ENCODE peak calls at places on chromosomes 4 and X, in six cellular contexts. L, R, V, M, Q and A are unnamed samples.

GRCh38 chr4:40842725-40843401 is 93.1 kb downstream of the NSUN7 start:
- DNase-seq in L (no peak), R (no peak), V (no peak), M (no peak), Q (no peak), A (no peak)

GRCh38 chrX:21375795-21376069 is 1.5 kb downstream of the CNKSR2 start:
- DNase-seq in L (no peak), R (no peak), V (no peak), M (no peak), Q (no peak), A (no peak)

GRCh38 chrX:17039826-17040225 is 93.4 kb downstream of the REPS2 start:
- DNase-seq in L (no peak), R (no peak), V (no peak), M (no peak), Q (no peak), A (no peak)

GRCh38 chrX:1581132-1581531 is 10.3 kb upstream of the AKAP17A start:
- DNase-seq in L (no peak), R (no peak), V (no peak), M (no peak), Q (no peak), A (no peak)

GRCh38 chrX:1537031-1537715 is at the start of gene P2RY8:
- DNase-seq in L (peak; percentile 64), R (peak; percentile 79), V (peak; percentile 81), M (peak; percentile 49), Q (no peak), A (peak; percentile 38)

GRCh38 chr4:43253511-43253910 is 361.0 kb downstream of the GRXCR1 start:
- DNase-seq in L (no peak), R (no peak), V (no peak), M (no peak), Q (no peak), A (no peak)

GRCh38 chrX:1164322-1165288 is 47.8 kb downstream of the CRLF2 start:
- DNase-seq in L (no peak), R (peak; percentile 77), V (no peak), M (no peak), Q (no peak), A (no peak)

GRCh38 chr4:41009411-41009810 is 204.9 kb downstream of the APBB2 start:
- DNase-seq in L (no peak), R (no peak), V (no peak), M (no peak), Q (no peak), A (no peak)

GRCh38 chr4:8319061-8319460 is 49.5 kb downstream of the HTRA3 start:
- DNase-seq in L (no peak), R (peak; percentile 41), V (no peak), M (peak; percentile 3), Q (no peak), A (no peak)

GRCh38 chr4:138910914-138911336 is 104.7 kb upstream of the NOCT start:
- DNase-seq in L (peak; percentile 19), R (peak; percentile 82), V (peak; percentile 74), M (peak; percentile 64), Q (no peak), A (peak; percentile 24)

GRCh38 chr4:26055855-26056254 is 141.8 kb downstream of the SMIM20 start:
- DNase-seq in L (no peak), R (no peak), V (no peak), M (no peak), Q (no peak), A (no peak)

GRCh38 chr4:137703225-137703624 is 170.9 kb upstream of the PCDH18 start:
- DNase-seq in L (no peak), R (no peak), V (no peak), M (no peak), Q (no peak), A (no peak)

GRCh38 chr4:85657143-85657542 is 182.2 kb downstream of the ARHGAP24 start:
- DNase-seq in L (no peak), R (no peak), V (no peak), M (no peak), Q (no peak), A (no peak)

GRCh38 chr4:101339332-101339731 is 8.0 kb downstream of the PPP3CA start:
- DNase-seq in L (no peak), R (no peak), V (no peak), M (no peak), Q (no peak), A (no peak)

GRCh38 chr4:54318904-54319303 is 89.8 kb downstream of the PDGFRA start:
- DNase-seq in L (no peak), R (no peak), V (no peak), M (no peak), Q (peak; percentile 21), A (no peak)

GRCh38 chrX:53817548-53817947 is 131.0 kb upstream of the HUWE1 start:
- DNase-seq in L (no peak), R (no peak), V (no peak), M (no peak), Q (no peak), A (no peak)

GRCh38 chrX:13506574-13506973 is 62.8 kb upstream of the EGFL6 start:
- DNase-seq in L (peak; percentile 45), R (no peak), V (peak; percentile 27), M (peak; percentile 13), Q (peak; percentile 28), A (no peak)

GRCh38 chr4:157664726-157665125 is 444.2 kb downstream of the GRIA2 start:
- DNase-seq in L (no peak), R (no peak), V (no peak), M (no peak), Q (peak; percentile 6), A (no peak)

GRCh38 chr4:109079731-109080130 is 222.7 kb downstream of the COL25A1 start:
- DNase-seq in L (no peak), R (no peak), V (no peak), M (no peak), Q (no peak), A (no peak)

GRCh38 chr4:56128231-56128630 is 179.5 kb downstream of the CEP135 start:
- DNase-seq in L (no peak), R (no peak), V (no peak), M (no peak), Q (no peak), A (no peak)

GRCh38 chrX:77447339-77448149 is at the start of gene FGF16:
- DNase-seq in L (no peak), R (peak; percentile 67), V (peak; percentile 21), M (no peak), Q (no peak), A (no peak)

GRCh38 chr4:102247041-102247440 is 98.2 kb downstream of the SLC39A8 start:
- DNase-seq in L (no peak), R (no peak), V (no peak), M (no peak), Q (no peak), A (no peak)

GRCh38 chr4:7398104-7398423 is 36.7 kb downstream of the PSAPL1 start:
- DNase-seq in L (peak; percentile 46), R (peak; percentile 52), V (no peak), M (peak; percentile 61), Q (no peak), A (no peak)

GRCh38 chr4:145681956-145682355 is 2.0 kb downstream of the C4orf51 start:
- DNase-seq in L (no peak), R (no peak), V (no peak), M (no peak), Q (no peak), A (no peak)

GRCh38 chrX:64229145-64229544 is 1.3 kb downstream of the ASB12 start:
- DNase-seq in L (no peak), R (no peak), V (no peak), M (no peak), Q (no peak), A (no peak)

GRCh38 chr4:150325872-150326271 is 247.6 kb downstream of the DCLK2 start:
- DNase-seq in L (no peak), R (no peak), V (no peak), M (no peak), Q (no peak), A (no peak)

GRCh38 chr4:77819836-77820679 is 890 bp upstream of the CNOT6L start:
- DNase-seq in L (peak; percentile 94), R (peak; percentile 97), V (peak; percentile 96), M (peak; percentile 93), Q (peak; percentile 62), A (peak; percentile 90)
- TF ChIP-seq POLR2A in L (peak; percentile 66), R (no peak), V (peak; percentile 90), M (peak; percentile 93), Q (peak; percentile 95), A (peak; percentile 96)

DNA sequence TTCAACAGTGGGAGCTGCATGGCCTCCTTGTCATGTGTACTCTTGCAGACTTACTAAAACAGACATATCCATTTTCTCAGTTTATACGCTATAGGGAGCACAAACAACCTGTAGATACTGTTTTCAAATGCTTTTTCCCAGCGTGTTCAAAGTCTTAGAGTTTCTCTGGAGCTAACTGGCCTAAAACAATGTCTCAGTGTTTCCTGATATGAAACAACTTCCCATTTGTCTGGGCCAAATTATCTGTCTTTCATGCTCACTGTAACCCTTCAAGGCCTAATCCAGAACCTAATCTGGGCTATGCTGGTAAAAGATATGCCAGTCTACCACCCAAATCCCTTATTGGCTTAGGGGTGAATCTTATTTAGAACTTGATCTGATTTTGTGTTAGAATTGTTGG is 38.8 kb downstream of the RAB40A start:
- DNase-seq in L (no peak), R (no peak), V (no peak), M (no peak), Q (no peak), A (no peak)
- H3K27ac ChIP-seq in L (no peak overlapping the region), R (no peak overlapping the region), V (no peak overlapping the region), M (no peak overlapping the region), Q (no peak overlapping the region), A (no peak overlapping the region)

DNA sequence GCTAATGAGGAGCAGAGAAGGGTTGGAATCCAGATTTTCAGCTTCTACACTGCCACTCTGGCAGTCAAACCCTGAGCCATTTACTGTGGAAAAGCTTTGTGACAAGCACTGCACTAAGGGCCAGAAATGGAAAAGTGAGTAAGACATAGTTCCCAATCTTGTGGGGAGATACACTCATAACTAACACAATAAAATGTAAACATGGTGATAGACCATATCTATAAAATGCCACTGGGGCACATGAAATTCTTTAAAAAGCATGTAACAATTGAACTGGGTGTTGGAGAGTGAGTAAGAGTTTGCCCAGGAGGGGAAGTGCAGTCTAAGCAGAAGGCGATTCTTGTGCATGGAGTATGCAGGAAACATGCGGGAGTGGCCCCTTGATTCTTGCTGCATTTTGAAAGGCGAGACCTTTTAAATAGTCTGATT is 32.0 kb upstream of the ANXA5 start:
- DNase-seq in L (no peak), R (no peak), V (no peak), M (no peak), Q (no peak), A (no peak)
- TF ChIP-seq POLR2A in L (no peak), R (no peak), V (no peak), M (no peak), Q (no peak), A (no peak)

GRCh38 chr4:83075696-83076095 is 38.8 kb downstream of the PLAC8 start:
- DNase-seq in L (no peak), R (no peak), V (no peak), M (no peak), Q (no peak), A (no peak)
- H3K27ac ChIP-seq in L (no peak overlapping the region), R (no peak overlapping the region), V (no peak overlapping the region), M (no peak overlapping the region), Q (no peak overlapping the region), A (peak overlapping the region; percentile 75)

GRCh38 chr4:35986537-35986936 is 257.8 kb downstream of the ARAP2 start:
- DNase-seq in L (no peak), R (no peak), V (no peak), M (no peak), Q (no peak), A (no peak)

DNA sequence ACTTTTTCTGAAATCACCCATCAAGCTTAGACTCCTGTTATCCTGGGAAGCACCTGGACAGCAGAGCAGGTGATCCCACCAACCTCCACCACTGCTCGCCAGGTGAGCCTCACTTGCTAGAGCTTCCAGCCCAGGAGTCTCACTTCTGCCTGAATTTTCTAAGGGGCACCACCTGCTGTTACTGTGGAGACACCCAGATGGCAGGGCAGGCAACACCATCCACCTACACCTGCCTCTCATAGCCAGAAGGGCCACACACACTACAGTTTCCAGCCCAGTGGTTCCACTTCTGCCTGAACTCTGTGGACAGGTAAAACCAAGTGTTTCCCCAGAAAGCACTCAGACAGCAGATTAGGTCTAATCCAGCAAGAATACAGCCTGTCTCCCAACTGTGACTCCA is 262.0 kb downstream of the ARAP2 start:
- DNase-seq in L (no peak), R (no peak), V (no peak), M (no peak), Q (no peak), A (no peak)
- TF ChIP-seq POLR2A in L (no peak), R (no peak), V (no peak), M (no peak), Q (no peak), A (no peak)